ENCODE peak calls at places on chromosomes 3 and 15, in nine cellular contexts. P is NCI-H2081; T is activated CD4-positive, alpha-beta T cell treated with anti-CD3 and anti-CD28 coated beads for 36 hours; S is activated T-helper 1 cell treated with Interleukin-2 at 50 U/mL for 16 hours; I is BJ; R is NCI-H1417; G is A673; N is NCI-H774; D is EL. F is an unnamed sample.

GRCh38 chr3:170132335-170132734 is 49.2 kb downstream of the PHC3 start:
- DNase-seq in S (no peak), N (no peak), P (no peak), I (no peak), G (no peak), R (no peak), T (peak), D (no peak), F (peak)

GRCh38 chr3:143613226-143613625 is 235.0 kb downstream of the SLC9A9 start:
- DNase-seq in I (no peak), T (no peak), R (no peak), P (no peak), G (no peak), N (no peak), D (no peak), S (no peak), F (no peak)

GRCh38 chr3:118213892-118214291 is 820.8 kb downstream of the IGSF11 start:
- DNase-seq in R (no peak), I (no peak), N (no peak), S (no peak), G (no peak), P (no peak), T (no peak), D (no peak), F (peak)

GRCh38 chr15:66076591-66077319 is 176.8 kb downstream of the MEGF11 start:
- DNase-seq in D (no peak), S (no peak), G (no peak), I (no peak), N (no peak), P (no peak), T (no peak), R (no peak), F (no peak)

GRCh38 chr3:115836944-115837343 is 213.6 kb downstream of the GAP43 start:
- DNase-seq in R (no peak), G (peak), S (no peak), N (no peak), P (peak), I (no peak), D (peak), T (no peak), F (peak)

GRCh38 chr15:84108725-84109124 is 126.8 kb upstream of the GOLGA6L4 start:
- DNase-seq in P (no peak), N (no peak), S (no peak), D (peak), T (no peak), I (no peak), R (no peak), G (peak), F (peak)

GRCh38 chr3:184129012-184129411 is 6.1 kb upstream of the EIF2B5 start:
- DNase-seq in S (no peak), D (peak), P (peak), G (peak), T (peak), I (no peak), N (peak), R (peak), F (peak)

GRCh38 chr15:64155802-64156651 is 4.5 kb downstream of the SNX22 start:
- DNase-seq in I (no peak), G (no peak), S (no peak), R (no peak), T (no peak), D (no peak), P (no peak), N (no peak), F (no peak)

GRCh38 chr15:82021021-82021420 is 24.8 kb downstream of the MEX3B start:
- DNase-seq in T (no peak), N (no peak), I (no peak), R (peak), S (no peak), G (no peak), D (peak), P (no peak), F (no peak)

GRCh38 chr15:99452728-99453643 is 112.8 kb upstream of the MEF2A start:
- DNase-seq in I (no peak), N (no peak), R (no peak), D (peak), S (no peak), P (no peak), T (peak), G (no peak), F (peak)

GRCh38 chr3:4528802-4529201 is 35.7 kb downstream of the ITPR1 start:
- DNase-seq in I (no peak), S (no peak), P (no peak), D (no peak), T (no peak), G (no peak), N (no peak), R (no peak), F (no peak)

GRCh38 chr3:136078421-136079364 is 113.2 kb downstream of the PPP2R3A start:
- DNase-seq in D (peak), P (peak), N (peak), G (peak), S (no peak), R (no peak), T (no peak), I (no peak), F (peak)